ENCODE peak calls at places on chromosomes 4 and X, in five cellular contexts. U, C, E, N and K are unnamed samples.

GRCh38 chr4:153564630-153565525 is 98.7 kb downstream of the TMEM131L start:
- DNase-seq in U (no peak), C (peak; percentile 58), E (no peak), N (no peak), K (peak; percentile 48)

GRCh38 chr4:111633663-111634266 is 511.5 kb upstream of the FAM241A start:
- DNase-seq in U (no peak), C (no peak), E (no peak), N (no peak), K (no peak)

GRCh38 chr4:73452953-73453700 is 17.1 kb downstream of the AFP start:
- DNase-seq in U (no peak), C (no peak), E (no peak), N (no peak), K (no peak)

GRCh38 chrX:70289168-70289792 is 447 bp downstream of the PDZD11 start:
- DNase-seq in U (no peak), C (peak; percentile 64), E (no peak), N (no peak), K (peak; percentile 14)

GRCh38 chr4:86630629-86631028 is 36.5 kb downstream of the PTPN13 start:
- DNase-seq in U (no peak), C (no peak), E (peak; percentile 10), N (no peak), K (no peak)

GRCh38 chr4:53313510-53313909 is 52.4 kb downstream of the SCFD2 start:
- DNase-seq in U (no peak), C (no peak), E (peak; percentile 19), N (no peak), K (peak; percentile 53)

GRCh38 chrX:112830540-112830939 is 10.1 kb downstream of the AMOT start:
- DNase-seq in U (no peak), C (no peak), E (no peak), N (no peak), K (no peak)

GRCh38 chr4:150577786-150578185 is 4.2 kb upstream of the MAB21L2 start:
- DNase-seq in U (no peak), C (no peak), E (no peak), N (no peak), K (no peak)

GRCh38 chr4:113643505-113643904 is 118.0 kb downstream of the CAMK2D start:
- DNase-seq in U (no peak), C (no peak), E (no peak), N (no peak), K (no peak)

GRCh38 chrX:15059488-15059887 is 186.3 kb downstream of the MOSPD2 start:
- DNase-seq in U (no peak), C (peak; percentile 14), E (no peak), N (no peak), K (peak; percentile 7)

GRCh38 chrX:77346859-77347258 is 100.3 kb upstream of the FGF16 start:
- DNase-seq in U (no peak), C (no peak), E (no peak), N (no peak), K (no peak)

GRCh38 chrX:34382416-34382815 is 250.3 kb upstream of the FAM47A start:
- DNase-seq in U (no peak), C (peak; percentile 2), E (no peak), N (no peak), K (peak; percentile 31)

GRCh38 chrX:57156397-57157049 is 19.3 kb upstream of the SPIN2A start:
- DNase-seq in U (peak; percentile 28), C (peak; percentile 56), E (no peak), N (peak; percentile 13), K (peak; percentile 59)

GRCh38 chr4:87337361-87337760 is 14.7 kb upstream of the HSD17B13 start:
- DNase-seq in U (no peak), C (no peak), E (no peak), N (no peak), K (no peak)

GRCh38 chrX:68411729-68412128 is 21.6 kb downstream of the OPHN1 start:
- DNase-seq in U (no peak), C (no peak), E (no peak), N (no peak), K (peak; percentile 67)

GRCh38 chrX:115560978-115561604 is at the start of gene PLS3:
- DNase-seq in U (peak; percentile 42), C (peak; percentile 83), E (peak; percentile 85), N (peak; percentile 77), K (peak; percentile 78)

GRCh38 chrX:118181030-118181429 is 64.4 kb upstream of the KLHL13 start:
- DNase-seq in U (no peak), C (peak; percentile 5), E (no peak), N (no peak), K (peak; percentile 50)

GRCh38 chrX:154369453-154370299 is 4.8 kb downstream of the FLNA start:
- DNase-seq in U (no peak), C (peak; percentile 89), E (peak; percentile 83), N (peak; percentile 63), K (peak; percentile 92)

GRCh38 chrX:154372612-154373022 is 1.8 kb downstream of the FLNA start:
- DNase-seq in U (no peak), C (peak; percentile 68), E (no peak), N (no peak), K (no peak)

GRCh38 chrX:154371771-154372300 is 2.6 kb downstream of the FLNA start:
- DNase-seq in U (no peak), C (no peak), E (no peak), N (no peak), K (no peak)

GRCh38 chrX:154370300-154370881 is 4.0 kb downstream of the FLNA start:
- DNase-seq in U (no peak), C (peak; percentile 61), E (peak; percentile 61), N (no peak), K (no peak)

GRCh38 chrX:154370882-154371770 is 3.3 kb downstream of the FLNA start:
- DNase-seq in U (peak; percentile 94), C (peak; percentile 96), E (peak; percentile 88), N (peak; percentile 76), K (peak; percentile 93)
- H3K9ac ChIP-seq in U (peak overlapping the region; percentile 50), C (peak overlapping the region; percentile 97), E (peak overlapping the region; percentile 88), N (peak overlapping the region; percentile 77), K (peak overlapping the region; percentile 91)

DNA sequence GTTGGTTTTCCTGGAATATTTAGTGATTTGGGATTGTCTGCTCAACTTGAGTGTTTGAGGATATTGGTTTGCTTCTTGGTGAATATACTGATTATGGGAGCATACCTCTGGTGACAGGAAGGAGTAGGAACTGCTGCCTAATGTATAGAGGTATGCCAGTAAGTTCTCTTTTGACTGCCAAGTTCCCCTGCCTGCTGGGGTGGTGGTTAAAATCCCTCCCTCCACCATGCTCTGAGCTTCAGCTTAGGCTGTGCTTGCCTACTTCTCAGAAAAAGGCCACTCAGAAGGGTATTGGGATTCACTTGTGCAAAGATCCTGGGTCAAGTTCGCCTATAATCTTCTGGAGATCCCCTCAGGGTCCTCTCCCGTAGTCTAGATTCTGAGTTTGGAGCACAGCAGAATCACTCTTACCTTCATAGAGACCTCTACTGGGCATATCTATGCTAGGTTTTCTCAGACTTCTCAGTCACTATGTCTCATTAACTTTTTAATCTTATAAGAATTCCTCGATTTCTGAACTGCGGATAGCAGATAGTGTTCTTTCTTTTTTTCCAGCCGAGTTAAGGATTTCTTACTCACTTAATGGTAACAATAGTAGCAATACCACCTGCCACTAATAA is 44.7 kb upstream of the DCK start:
- DNase-seq in U (no peak), C (no peak), E (no peak), N (no peak), K (peak; percentile 14)
- TF ChIP-seq EZH2phosphoT487 in U (no peak), C (no peak), E (no peak), N (no peak), K (no peak)

GRCh38 chr4:22356996-22357596 is 158.8 kb downstream of the ADGRA3 start:
- DNase-seq in U (peak; percentile 64), C (peak; percentile 63), E (no peak), N (no peak), K (peak; percentile 61)
- H3K9me2 ChIP-seq in U (no peaks in the 10 kb centered on the region), C (no peaks in the 10 kb centered on the region), E (no peaks in the 10 kb centered on the region), N (no peaks in the 10 kb centered on the region), K (no peaks in the 10 kb centered on the region)

DNA sequence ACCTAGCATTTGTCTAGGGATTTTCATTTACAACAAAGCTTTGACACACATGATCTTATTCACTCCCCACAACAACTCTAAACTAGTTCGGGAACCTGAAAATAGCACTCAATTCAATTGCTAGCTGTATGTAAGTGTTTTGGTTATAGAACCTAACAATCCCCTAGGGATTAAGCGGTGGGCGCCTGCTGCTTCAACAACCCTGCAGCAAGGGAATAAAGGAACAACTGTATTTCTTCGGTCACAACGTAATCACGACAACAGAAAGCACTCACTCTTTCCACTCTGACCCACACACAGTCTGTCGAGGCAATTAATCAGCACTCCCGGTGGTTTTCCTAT is 674 bp upstream of the DIAPH2 start:
- DNase-seq in U (no peak), C (no peak), E (no peak), N (no peak), K (no peak)
- H3K9ac ChIP-seq in U (no peak overlapping the region), C (peak overlapping the region; percentile 82), E (no peak overlapping the region), N (peak overlapping the region; percentile 68), K (peak overlapping the region; percentile 95)

DNA sequence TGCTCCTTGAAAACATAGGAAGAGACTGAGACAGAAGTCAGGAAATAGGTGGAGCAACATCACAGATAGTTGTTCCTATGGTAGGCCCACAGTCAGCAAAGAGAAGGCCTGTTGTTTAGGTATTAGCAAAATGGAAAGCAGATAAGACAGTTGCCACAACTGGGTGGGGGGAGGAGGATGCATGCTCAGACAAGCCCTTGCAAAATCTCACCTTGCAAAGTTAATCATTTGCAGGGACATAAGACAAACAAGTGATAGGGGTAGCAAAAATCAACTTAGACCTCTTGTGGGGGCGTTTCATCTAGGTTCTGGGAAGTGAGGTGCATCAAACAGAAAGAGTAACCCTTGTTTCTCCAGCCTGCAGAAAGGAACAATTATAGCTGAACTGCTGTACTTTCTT is 30.7 kb downstream of the SERPINA7 start:
- DNase-seq in U (no peak), C (no peak), E (no peak), N (no peak), K (no peak)
- TF ChIP-seq EZH2phosphoT487 in U (no peak), C (no peak), E (no peak), N (no peak), K (no peak)

GRCh38 chrX:130654409-130654970 is 248.5 kb downstream of the ENOX2 start:
- DNase-seq in U (no peak), C (peak; percentile 40), E (peak; percentile 33), N (no peak), K (no peak)
- H3K9me2 ChIP-seq in U (no peaks in the 10 kb centered on the region), C (no peaks in the 10 kb centered on the region), E (no peaks in the 10 kb centered on the region), N (no peaks in the 10 kb centered on the region), K (no peaks in the 10 kb centered on the region)